ENCODE peak calls at places on chromosomes 13 and 19, in eight cellular contexts. P is A549, Z is endothelial cell of umbilical vein, W is adrenal gland, I is tibial nerve, K is suprapubic skin, O is right lobe of liver, C is uterus. R is an unnamed sample.

GRCh38 chr13:55963934-55964333 is 1176.8 kb upstream of the PRR20A start:
- DNase-seq in P (no peak), Z (no peak), W (no peak), I (no peak), K (no peak), O (no peak), C (no peak), R (no peak)

GRCh38 chr13:24288870-24289269 is 20.5 kb upstream of the C1QTNF9 start:
- DNase-seq in P (no peak), Z (no peak), W (no peak), I (no peak), K (no peak), O (no peak), C (no peak), R (no peak)

GRCh38 chr13:73201601-73202000 is 142.8 kb downstream of the KLF5 start:
- DNase-seq in P (no peak), Z (no peak), W (no peak), I (no peak), K (no peak), O (no peak), C (no peak), R (no peak)

GRCh38 chr19:42422092-42422575 is 5.1 kb downstream of the LIPE start:
- DNase-seq in P (no peak), Z (no peak), W (no peak), I (no peak), K (no peak), O (peak), C (no peak), R (no peak)

GRCh38 chr13:51520524-51520923 is 63.7 kb upstream of the WDFY2 start:
- DNase-seq in P (no peak), Z (no peak), W (no peak), I (no peak), K (no peak), O (peak), C (no peak), R (no peak)

GRCh38 chr19:29328586-29328985 is 115.6 kb upstream of the UQCRFS1 start:
- DNase-seq in P (no peak), Z (no peak), W (no peak), I (no peak), K (no peak), O (no peak), C (no peak), R (no peak)

GRCh38 chr13:36332986-36333385 is 13.2 kb downstream of the SPART start:
- DNase-seq in P (no peak), Z (peak), W (no peak), I (no peak), K (no peak), O (no peak), C (no peak), R (no peak)

GRCh38 chr13:106466691-106467405 is 68.6 kb downstream of the EFNB2 start:
- DNase-seq in P (no peak), Z (no peak), W (no peak), I (no peak), K (no peak), O (no peak), C (no peak), R (no peak)

GRCh38 chr13:69579351-69579750 is 528.3 kb upstream of the ATXN8OS start:
- DNase-seq in P (no peak), Z (no peak), W (no peak), I (no peak), K (no peak), O (no peak), C (no peak), R (no peak)

GRCh38 chr13:110200276-110200675 is 106.7 kb downstream of the COL4A1 start:
- DNase-seq in P (no peak), Z (no peak), W (no peak), I (no peak), K (no peak), O (no peak), C (no peak), R (no peak)

GRCh38 chr13:50241479-50241878 is 226.2 kb downstream of the KCNRG start:
- DNase-seq in P (no peak), Z (no peak), W (no peak), I (no peak), K (no peak), O (no peak), C (no peak), R (no peak)

GRCh38 chr19:58000677-58001076 is 1.9 kb downstream of the ZNF606 start:
- DNase-seq in P (no peak), Z (no peak), W (no peak), I (no peak), K (no peak), O (no peak), C (no peak), R (no peak)

GRCh38 chr19:4539697-4540581 is at the start of gene LRG1:
- DNase-seq in P (no peak), Z (peak), W (no peak), I (peak), K (no peak), O (peak), C (no peak), R (no peak)

GRCh38 chr19:27765397-27765796 is 1447.6 kb downstream of the UQCRFS1 start:
- DNase-seq in P (no peak), Z (no peak), W (no peak), I (peak), K (no peak), O (no peak), C (no peak), R (no peak)

GRCh38 chr13:29753593-29754485 is 96.6 kb downstream of the UBL3 start:
- DNase-seq in P (no peak), Z (no peak), W (no peak), I (no peak), K (no peak), O (no peak), C (no peak), R (no peak)

GRCh38 chr13:33349996-33350826 is 64.7 kb upstream of the STARD13 start:
- DNase-seq in P (peak), Z (peak), W (peak), I (peak), K (peak), O (peak), C (peak), R (peak)

GRCh38 chr13:20824762-20825161 is 51.0 kb upstream of the EEF1AKMT1 start:
- DNase-seq in P (no peak), Z (no peak), W (no peak), I (no peak), K (no peak), O (no peak), C (no peak), R (no peak)

GRCh38 chr13:31950121-31950810 is 81.3 kb upstream of the FRY start:
- DNase-seq in P (no peak), Z (no peak), W (no peak), I (no peak), K (no peak), O (no peak), C (no peak), R (no peak)

GRCh38 chr19:33879818-33880575 is 83.3 kb downstream of the KCTD15 start:
- DNase-seq in P (no peak), Z (peak), W (no peak), I (no peak), K (no peak), O (peak), C (no peak), R (no peak)

GRCh38 chr13:101398920-101399319 is 17.4 kb downstream of the NALCN start:
- DNase-seq in P (no peak), Z (peak), W (no peak), I (no peak), K (no peak), O (no peak), C (no peak), R (no peak)

GRCh38 chr19:1416014-1416841 is 8.8 kb downstream of the DAZAP1 start:
- DNase-seq in P (no peak), Z (no peak), W (no peak), I (no peak), K (no peak), O (no peak), C (no peak), R (no peak)

GRCh38 chr13:46341112-46341711 is 45.8 kb downstream of the RUBCNL start:
- DNase-seq in P (no peak), Z (no peak), W (no peak), I (no peak), K (no peak), O (no peak), C (no peak), R (no peak)

GRCh38 chr13:26813626-26814348 is 53.2 kb upstream of the GPR12 start:
- DNase-seq in P (no peak), Z (no peak), W (no peak), I (no peak), K (no peak), O (no peak), C (no peak), R (no peak)

GRCh38 chr13:26806891-26807290 is 46.3 kb upstream of the GPR12 start:
- DNase-seq in P (no peak), Z (no peak), W (no peak), I (no peak), K (no peak), O (no peak), C (no peak), R (no peak)

GRCh38 chr13:26811636-26812035 is 51.0 kb upstream of the GPR12 start:
- DNase-seq in P (no peak), Z (no peak), W (no peak), I (no peak), K (no peak), O (no peak), C (no peak), R (no peak)

GRCh38 chr13:26810095-26810494 is 49.5 kb upstream of the GPR12 start:
- DNase-seq in P (no peak), Z (no peak), W (no peak), I (no peak), K (no peak), O (no peak), C (no peak), R (no peak)
- TF ChIP-seq POLR2A in P (no peak), Z (no peak), W (no peak), I (no peak), K (no peak), O (no peak), C (no peak), R (no peak)

GRCh38 chr19:52535831-52536800 is 8.6 kb downstream of the ZNF808 start:
- DNase-seq in P (no peak), Z (peak), W (peak), I (peak), K (peak), O (peak), C (peak), R (peak)
- TF ChIP-seq POLR2A in P (no peak), Z (no peak), W (no peak), I (peak), K (no peak), O (no peak), C (no peak), R (peak)

GRCh38 chr19:35807633-35808032 is 5.0 kb downstream of the PRODH2 start:
- DNase-seq in P (no peak), Z (no peak), W (no peak), I (no peak), K (no peak), O (no peak), C (no peak), R (no peak)

GRCh38 chr19:35811317-35812219 is 1.1 kb downstream of the PRODH2 start:
- DNase-seq in P (no peak), Z (no peak), W (no peak), I (no peak), K (no peak), O (no peak), C (no peak), R (no peak)

GRCh38 chr19:35806597-35806996 is 6.0 kb downstream of the PRODH2 start:
- DNase-seq in P (no peak), Z (no peak), W (no peak), I (no peak), K (no peak), O (no peak), C (no peak), R (no peak)

GRCh38 chr19:35801828-35802227 is 10.8 kb downstream of the PRODH2 start:
- DNase-seq in P (no peak), Z (no peak), W (no peak), I (no peak), K (no peak), O (no peak), C (no peak), R (no peak)

GRCh38 chr19:35805518-35806102 is 7.0 kb downstream of the PRODH2 start:
- DNase-seq in P (no peak), Z (no peak), W (no peak), I (no peak), K (no peak), O (no peak), C (no peak), R (no peak)
- TF ChIP-seq POLR2A in P (no peak), Z (no peak), W (no peak), I (no peak), K (no peak), O (no peak), C (no peak), R (no peak)

GRCh38 chr19:17803264-17803896 is 8.4 kb downstream of the B3GNT3 start:
- DNase-seq in P (no peak), Z (no peak), W (no peak), I (peak), K (no peak), O (no peak), C (no peak), R (no peak)

GRCh38 chr19:17802137-17802858 is 7.4 kb downstream of the B3GNT3 start:
- DNase-seq in P (no peak), Z (no peak), W (no peak), I (no peak), K (no peak), O (no peak), C (no peak), R (no peak)

GRCh38 chr19:17806945-17807344 is 12.0 kb downstream of the B3GNT3 start:
- DNase-seq in P (no peak), Z (no peak), W (no peak), I (no peak), K (no peak), O (no peak), C (no peak), R (no peak)

GRCh38 chr19:17807731-17808316 is 12.9 kb downstream of the B3GNT3 start:
- DNase-seq in P (no peak), Z (no peak), W (no peak), I (no peak), K (no peak), O (no peak), C (no peak), R (no peak)

GRCh38 chr19:17805427-17805826 is 10.5 kb downstream of the B3GNT3 start:
- DNase-seq in P (no peak), Z (no peak), W (no peak), I (no peak), K (no peak), O (no peak), C (no peak), R (no peak)
- TF ChIP-seq POLR2A in P (no peak), Z (no peak), W (no peak), I (no peak), K (no peak), O (no peak), C (no peak), R (no peak)

DNA sequence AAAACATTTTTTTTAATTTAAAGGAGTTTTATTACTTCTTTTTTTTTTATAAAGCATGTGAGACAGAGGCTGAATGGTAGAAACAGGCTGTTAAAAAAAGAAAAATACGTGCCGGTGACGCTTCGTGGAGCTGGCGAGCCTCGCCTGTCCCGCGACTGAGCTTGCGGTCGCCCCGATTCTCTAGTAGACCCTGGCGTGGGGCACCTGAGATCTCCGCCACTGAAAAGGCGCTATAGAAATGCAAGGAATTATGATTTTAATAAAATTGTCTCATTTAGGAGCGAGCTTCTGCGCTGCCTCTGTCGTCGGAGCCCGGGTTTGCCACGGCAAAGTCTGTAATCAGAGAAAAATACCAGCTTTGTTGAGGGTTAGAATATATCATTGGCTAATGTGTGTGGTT is 18.4 kb downstream of the NFIX start:
- DNase-seq in P (no peak), Z (no peak), W (no peak), I (no peak), K (no peak), O (no peak), C (peak), R (no peak)
- TF ChIP-seq POLR2A in P (no peak), Z (no peak), W (no peak), I (no peak), K (no peak), O (no peak), C (no peak), R (no peak)

GRCh38 chr19:48868196-48868886 is at the start of gene PLEKHA4:
- DNase-seq in P (no peak), Z (peak), W (no peak), I (peak), K (peak), O (peak), C (peak), R (no peak)
- TF ChIP-seq POLR2A in P (no peak), Z (peak), W (no peak), I (peak), K (no peak), O (no peak), C (peak), R (no peak)